ENCODE peak calls at places on chromosomes 11 and 22, in four cellular contexts. P, T, E and N are unnamed samples.

GRCh38 chr11:9808943-9809342 is 145.1 kb downstream of the SWAP70 start:
- DNase-seq in P (peak), E (peak), T (no peak), N (no peak)

GRCh38 chr22:44583076-44583760 is 85.2 kb upstream of the RTL6 start:
- DNase-seq in P (no peak), T (no peak), E (no peak), N (no peak)

GRCh38 chr22:20319745-20320658 is at the start of gene DGCR6L:
- DNase-seq in P (peak), T (peak), E (peak), N (peak)

GRCh38 chr11:39910087-39910486 is 1549.4 kb downstream of the LRRC4C start:
- DNase-seq in P (no peak), T (no peak), E (no peak), N (no peak)

GRCh38 chr11:11463397-11463796 is 110.3 kb upstream of the CSNK2A3 start:
- DNase-seq in E (peak), T (no peak), P (no peak), N (no peak)

GRCh38 chr11:57513911-57514537 is 1.5 kb downstream of the SLC43A1 start:
- DNase-seq in P (no peak), T (peak), E (no peak), N (no peak)

GRCh38 chr22:41951898-41952474 is at the start of gene SMIM45:
- DNase-seq in E (no peak), P (no peak), T (no peak), N (no peak)

GRCh38 chr11:113546757-113547507 is 71.7 kb upstream of the DRD2 start:
- DNase-seq in E (peak), T (no peak), P (no peak), N (no peak)

GRCh38 chr22:30667092-30667485 is 586 bp downstream of the DUSP18 start:
- DNase-seq in T (no peak), E (no peak), P (peak), N (no peak)

GRCh38 chr11:33310720-33311500 is 53.7 kb downstream of the HIPK3 start:
- DNase-seq in E (peak), P (no peak), T (no peak), N (no peak)

GRCh38 chr11:64206457-64207246 is at the start of gene FERMT3:
- DNase-seq in T (no peak), P (no peak), E (no peak), N (no peak)

GRCh38 chr22:34592341-34592740 is 473.6 kb upstream of the ISX start:
- DNase-seq in P (no peak), T (no peak), E (no peak), N (no peak)

GRCh38 chr11:34897171-34897870 is 18.9 kb downstream of the APIP start:
- DNase-seq in T (no peak), P (no peak), E (no peak), N (no peak)

GRCh38 chr11:64849600-64850356 is 5.3 kb upstream of the CDC42BPG start:
- DNase-seq in P (no peak), E (no peak), T (no peak), N (no peak)

GRCh38 chr11:109432105-109432504 is 10.1 kb downstream of the C11orf87 start:
- DNase-seq in P (no peak), E (no peak), T (no peak), N (no peak)

GRCh38 chr11:101478587-101479375 is 105.0 kb downstream of the TRPC6 start:
- DNase-seq in E (no peak), T (no peak), P (no peak), N (peak)

DNA sequence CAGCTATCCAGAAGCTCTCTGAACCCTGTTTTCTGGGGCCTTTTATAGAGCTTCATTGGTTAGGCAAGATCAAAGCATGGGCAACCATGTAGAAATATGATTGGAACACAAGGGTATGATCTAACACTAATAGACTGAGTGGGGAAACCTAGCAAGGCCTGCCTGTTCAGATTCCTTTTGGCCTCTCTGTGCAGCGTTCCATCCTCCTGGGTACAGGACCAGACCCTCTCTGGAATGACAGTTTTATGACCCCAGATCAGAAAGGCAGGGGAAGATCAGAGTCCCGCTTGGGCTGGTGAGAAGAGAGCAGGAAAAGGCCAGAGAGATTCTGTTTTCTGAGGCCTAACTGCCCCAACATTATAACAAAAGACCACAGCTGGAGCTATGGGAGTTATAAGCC is 36.7 kb upstream of the VWA5A start:
- DNase-seq in E (no peak), T (no peak), P (no peak), N (no peak)
- H3K27ac ChIP-seq in E (no peak), T (no peak), P (no peak), N (peak)

GRCh38 chr22:40603088-40603605 is 33.4 kb downstream of the MRTFA start:
- DNase-seq in P (no peak), T (no peak), E (peak), N (no peak)
- H3K27ac ChIP-seq in P (peak), T (no peak), E (peak), N (peak)

DNA sequence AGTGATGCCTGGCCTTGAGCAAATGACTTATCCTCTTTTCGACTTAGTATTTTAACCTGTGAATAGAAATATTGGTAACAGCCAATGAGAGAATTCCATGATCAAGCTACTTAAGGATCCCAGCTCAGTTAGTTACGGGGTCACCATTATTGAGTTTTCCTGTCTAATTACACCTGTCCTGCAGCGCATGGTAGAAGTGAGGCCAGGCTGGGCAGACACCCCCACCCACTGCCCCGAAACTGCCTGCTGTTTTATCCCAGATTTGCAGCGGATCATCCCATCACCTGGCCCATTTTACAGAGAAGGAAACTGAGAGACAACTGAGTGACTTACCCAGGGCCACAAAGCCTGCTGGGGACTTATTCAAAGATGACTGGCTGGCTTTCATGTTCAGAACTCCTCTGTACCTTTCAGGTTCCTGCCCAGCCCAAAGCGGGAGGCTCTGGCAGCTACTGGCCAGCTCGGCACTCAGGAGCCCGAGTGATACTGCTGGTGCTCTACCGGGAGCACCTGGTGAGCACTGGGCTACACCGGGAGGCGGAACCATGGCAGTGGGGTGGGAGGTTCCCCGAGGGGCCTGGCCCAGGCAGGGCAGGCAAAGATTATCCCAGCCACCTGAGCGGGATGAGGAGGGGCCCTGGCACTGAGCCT is 1.4 kb downstream of the MUS81 start:
- DNase-seq in P (no peak), E (no peak), T (no peak), N (no peak)
- H3K27ac ChIP-seq in P (peak), E (peak), T (no peak), N (peak)

DNA sequence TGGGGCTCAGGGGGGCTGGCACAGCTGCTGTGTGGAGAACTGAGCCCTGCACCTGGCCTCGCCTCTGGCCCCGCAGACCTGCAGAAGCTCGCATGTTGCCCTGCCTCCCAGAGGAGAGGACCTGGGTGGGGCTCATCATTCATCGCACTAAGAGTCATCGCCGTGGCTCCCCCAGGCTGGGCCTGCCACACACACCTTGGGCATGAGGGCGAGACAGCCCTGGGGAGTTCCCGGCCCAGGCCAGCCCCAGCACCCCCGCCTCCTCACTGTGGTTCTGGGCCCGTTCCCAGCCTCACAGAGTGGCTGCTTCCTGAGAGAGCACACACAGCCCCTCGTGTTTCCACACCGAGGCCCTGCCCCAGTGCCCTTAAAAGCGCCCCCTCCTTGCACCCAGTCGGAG is 694.6 kb downstream of the TBC1D22A start:
- DNase-seq in P (no peak), T (no peak), E (no peak), N (no peak)
- H3K27ac ChIP-seq in P (no peak), T (no peak), E (no peak), N (no peak)

GRCh38 chr11:24239930-24240329 is 256.9 kb upstream of the LUZP2 start:
- DNase-seq in T (no peak), E (no peak), P (no peak), N (no peak)
- H3K27ac ChIP-seq in T (no peak), E (no peak), P (no peak), N (no peak)

DNA sequence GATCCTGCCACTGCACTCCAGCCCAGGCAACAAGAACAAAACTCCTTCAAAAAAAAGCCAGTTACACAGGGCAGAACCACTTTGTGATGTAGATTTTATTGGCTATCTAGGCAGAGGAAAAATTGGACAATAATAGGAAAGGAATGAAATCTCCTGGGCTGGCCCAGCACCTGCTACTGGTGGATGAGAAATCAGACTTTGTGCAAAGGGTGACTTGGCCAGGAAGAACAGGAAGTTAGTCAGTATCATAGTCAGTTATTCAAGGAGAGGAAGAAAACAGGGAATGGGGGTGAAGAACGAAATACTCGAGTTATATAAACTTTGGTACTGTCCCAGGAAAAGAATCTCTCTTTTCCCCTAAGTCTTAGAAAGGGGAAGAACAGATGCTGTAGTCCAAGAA is 11.0 kb upstream of the SPTBN2 start:
- DNase-seq in E (peak), T (no peak), P (no peak), N (no peak)
- H3K27ac ChIP-seq in E (no peak), T (no peak), P (no peak), N (peak)

GRCh38 chr22:19226428-19226827 is 47.9 kb upstream of the SLC25A1 start:
- DNase-seq in P (no peak), T (no peak), E (no peak), N (no peak)

GRCh38 chr22:19228174-19228573 is 49.6 kb upstream of the SLC25A1 start:
- DNase-seq in T (no peak), E (no peak), P (no peak), N (no peak)

GRCh38 chr22:19232620-19233019 is 54.1 kb upstream of the SLC25A1 start:
- DNase-seq in T (no peak), P (no peak), E (no peak), N (no peak)

GRCh38 chr22:19231986-19232385 is 53.5 kb upstream of the SLC25A1 start:
- DNase-seq in T (no peak), P (no peak), E (no peak), N (no peak)

DNA sequence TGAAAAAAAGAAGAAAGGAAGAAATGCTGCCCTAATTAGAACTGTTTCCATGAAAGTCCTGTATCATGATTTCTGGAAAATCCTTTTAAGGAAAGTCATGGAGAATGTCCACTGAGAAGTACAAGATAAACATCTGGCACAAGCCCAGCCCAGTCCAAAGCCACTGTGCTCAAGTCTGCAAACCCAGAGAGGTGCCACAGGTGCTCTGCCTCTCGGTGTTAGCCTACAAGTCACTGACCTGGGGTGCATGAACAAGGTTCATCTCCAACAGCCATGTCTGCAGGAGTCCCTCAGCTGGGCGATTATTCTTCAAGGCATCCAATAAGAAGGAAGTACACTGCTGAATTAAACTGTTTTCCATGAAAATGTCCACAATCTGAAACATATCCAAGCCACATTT is 51.1 kb upstream of the SLC25A1 start:
- DNase-seq in P (no peak), T (no peak), E (no peak), N (no peak)
- H3K27ac ChIP-seq in P (no peak), T (no peak), E (no peak), N (no peak)